ENCODE peak calls at places on chromosome X, in four cellular contexts. U, O, S and H are unnamed samples.

GRCh38 chrX:21683910-21684309 is 25.8 kb upstream of the KLHL34 start:
- DNase-seq in U (peak; percentile 81), O (no peak), S (no peak), H (no peak)

GRCh38 chrX:47264507-47265173 is 31.8 kb downstream of the USP11 start:
- DNase-seq in U (peak; percentile 17), O (no peak), S (no peak), H (no peak)

GRCh38 chrX:40471965-40472648 is 108.7 kb upstream of the ATP6AP2 start:
- DNase-seq in U (peak; percentile 63), O (peak; percentile 44), S (peak; percentile 37), H (peak; percentile 51)

GRCh38 chrX:106615041-106615440 is 3.3 kb downstream of the RADX start:
- DNase-seq in U (no peak), O (no peak), S (no peak), H (no peak)

GRCh38 chrX:155819525-155819924 is 61.6 kb upstream of the VAMP7 start:
- DNase-seq in U (peak; percentile 1), O (no peak), S (no peak), H (no peak)

GRCh38 chrX:46251755-46252154 is 293.5 kb downstream of the ZNF674 start:
- DNase-seq in U (peak; percentile 85), O (no peak), S (no peak), H (no peak)

GRCh38 chrX:124388562-124388961 is 42.2 kb downstream of the SH2D1A start:
- DNase-seq in U (peak; percentile 37), O (peak; percentile 25), S (peak; percentile 49), H (peak; percentile 22)

GRCh38 chrX:85244411-85245210 is 820 bp downstream of the ZNF711 start:
- DNase-seq in U (peak; percentile 15), O (peak; percentile 27), S (no peak), H (peak; percentile 7)

GRCh38 chrX:11886745-11887144 is 128.7 kb downstream of the MSL3 start:
- DNase-seq in U (peak; percentile 3), O (no peak), S (no peak), H (no peak)

GRCh38 chrX:104668550-104668949 is 102.6 kb downstream of the IL1RAPL2 start:
- DNase-seq in U (peak; percentile 0), O (no peak), S (no peak), H (no peak)

GRCh38 chrX:48071064-48071985 is at the start of gene ZNF630:
- DNase-seq in U (peak; percentile 50), O (peak; percentile 84), S (peak; percentile 85), H (peak; percentile 86)

GRCh38 chrX:9882669-9883446 is 84.3 kb upstream of the CLDN34 start:
- DNase-seq in U (no peak), O (no peak), S (no peak), H (peak; percentile 25)

GRCh38 chrX:7120578-7121219 is 26.8 kb upstream of the STS start:
- DNase-seq in U (peak; percentile 46), O (no peak), S (peak; percentile 54), H (no peak)

GRCh38 chrX:104307341-104307740 is 52.6 kb upstream of the ESX1 start:
- DNase-seq in U (no peak), O (no peak), S (no peak), H (no peak)

GRCh38 chrX:120426599-120426998 is 42.5 kb downstream of the LAMP2 start:
- DNase-seq in U (peak; percentile 35), O (no peak), S (no peak), H (no peak)

GRCh38 chrX:104318330-104319009 is 63.7 kb upstream of the ESX1 start:
- DNase-seq in U (peak; percentile 42), O (peak; percentile 39), S (peak; percentile 64), H (no peak)

GRCh38 chrX:96361844-96362243 is 322.8 kb upstream of the DIAPH2 start:
- DNase-seq in U (no peak), O (no peak), S (no peak), H (no peak)

GRCh38 chrX:18424482-18425198 is 768 bp upstream of the CDKL5 start:
- DNase-seq in U (peak; percentile 55), O (no peak), S (peak; percentile 19), H (peak; percentile 21)

GRCh38 chrX:43559643-43560042 is 96.5 kb upstream of the MAOA start:
- DNase-seq in U (peak; percentile 13), O (peak; percentile 39), S (peak; percentile 65), H (peak; percentile 50)